ENCODE peak calls at places on chromosomes 12 and 14, in ten cellular contexts. I is HL-60; C is mammary epithelial cell; S is tibial artery; H is CD8-positive, alpha-beta memory T cell; L is colonic mucosa; U is AG04450; P is dorsolateral prefrontal cortex; G is uterus; K is lung. M is an unnamed sample.

GRCh38 chr12:49059385-49060232 is 985 bp downstream of the KMT2D start:
- DNase-seq in I (no peak), C (peak), K (no peak), L (peak), U (no peak), S (no peak), P (no peak), H (no peak), G (no peak), M (no peak)

GRCh38 chr12:54300267-54300731 is 516 bp downstream of the NFE2 start:
- DNase-seq in S (no peak), G (no peak), K (no peak), L (no peak), C (no peak), P (no peak), U (no peak), I (no peak), H (no peak), M (no peak)

GRCh38 chr12:70487440-70487839 is 121.3 kb downstream of the KCNMB4 start:
- DNase-seq in P (no peak), L (no peak), I (no peak), C (no peak), G (no peak), S (no peak), U (no peak), K (no peak), H (no peak), M (no peak)

GRCh38 chr14:72518809-72519377 is 375.0 kb downstream of the DPF3 start:
- DNase-seq in G (no peak), C (no peak), P (no peak), S (no peak), U (no peak), I (no peak), K (no peak), L (no peak), H (no peak), M (no peak)

GRCh38 chr12:9760699-9761406 is at the start of gene CD69:
- DNase-seq in C (peak), L (peak), G (no peak), I (no peak), P (no peak), K (no peak), H (peak), U (no peak), S (no peak), M (no peak)

GRCh38 chr12:103800252-103800771 is 40.7 kb downstream of the NT5DC3 start:
- DNase-seq in I (no peak), K (peak), C (peak), H (no peak), L (peak), S (peak), P (peak), G (peak), U (peak), M (peak)

GRCh38 chr14:34452258-34452822 is 9.7 kb downstream of the SPTSSA start:
- DNase-seq in K (no peak), S (no peak), I (no peak), P (no peak), U (no peak), C (no peak), H (no peak), G (no peak), L (no peak), M (no peak)

GRCh38 chr12:84756961-84757360 is 155.6 kb downstream of the SLC6A15 start:
- DNase-seq in U (peak), P (no peak), H (no peak), I (no peak), C (peak), G (no peak), K (no peak), L (no peak), S (no peak), M (no peak)

GRCh38 chr12:109052097-109052414 is 320 bp upstream of the USP30 start:
- DNase-seq in I (no peak), K (no peak), C (no peak), U (no peak), H (no peak), G (no peak), L (no peak), P (no peak), S (no peak), M (no peak)

GRCh38 chr12:109056891-109057290 is 4.5 kb downstream of the USP30 start:
- DNase-seq in I (no peak), S (no peak), P (no peak), H (no peak), K (no peak), G (no peak), C (no peak), U (no peak), L (no peak), M (no peak)

GRCh38 chr12:109052415-109053323 is at the start of gene USP30:
- DNase-seq in U (peak), I (peak), S (peak), P (peak), L (peak), C (peak), H (peak), K (peak), G (peak), M (peak)

GRCh38 chr12:109054520-109054919 is 2.1 kb downstream of the USP30 start:
- DNase-seq in G (no peak), L (no peak), C (no peak), K (no peak), H (no peak), I (no peak), U (no peak), S (no peak), P (no peak), M (no peak)

DNA sequence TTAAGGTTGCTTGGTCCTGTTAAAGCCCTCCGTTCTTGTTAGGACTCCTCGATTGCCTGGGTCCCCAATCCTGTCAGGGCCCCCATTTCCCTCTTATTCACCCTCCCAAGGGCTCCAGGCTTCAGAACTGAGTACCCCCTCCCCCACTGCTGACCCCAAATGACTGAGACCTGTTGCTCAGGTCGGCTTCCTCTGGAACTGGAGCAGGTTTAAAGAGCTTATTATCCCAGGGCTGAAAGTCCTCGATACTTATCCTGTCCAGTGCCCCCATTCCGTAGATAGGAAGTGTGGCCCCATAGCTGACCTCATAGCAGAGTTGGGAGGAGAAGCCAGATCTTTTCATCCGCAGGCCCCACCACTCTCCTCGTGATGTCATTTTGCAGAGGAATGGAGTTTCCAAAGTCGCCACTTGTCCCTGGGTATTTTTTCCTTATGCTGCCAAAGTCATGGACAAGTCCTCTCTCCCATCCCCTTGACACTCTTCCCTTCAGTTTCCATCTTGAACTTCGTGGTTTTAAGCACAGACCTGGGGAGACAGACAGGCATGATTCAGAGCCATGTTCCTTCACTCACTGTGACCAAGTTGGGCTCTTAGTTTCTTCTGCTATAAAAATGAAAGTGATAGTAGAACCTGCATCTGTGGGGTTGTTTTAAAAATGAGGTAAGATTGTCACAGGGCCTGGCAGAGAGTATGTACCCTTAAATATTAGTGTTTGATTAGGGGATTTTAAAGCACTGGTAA is 1.2 kb downstream of the USP30 start:
- DNase-seq in S (no peak), I (no peak), G (no peak), L (peak), P (no peak), U (no peak), K (no peak), C (peak), H (no peak), M (no peak)
- H3K27ac ChIP-seq in S (peak), I (peak), G (no peak), L (peak), P (peak), U (peak), K (peak), C (peak), H (peak), M (peak)

GRCh38 chr12:105227879-105228278 is 8.1 kb downstream of the APPL2 start:
- DNase-seq in C (no peak), S (no peak), G (no peak), I (no peak), K (no peak), H (no peak), P (no peak), U (no peak), L (no peak), M (no peak)

GRCh38 chr12:105226219-105226618 is 9.8 kb downstream of the APPL2 start:
- DNase-seq in G (peak), C (no peak), H (no peak), K (no peak), U (peak), S (peak), L (peak), I (no peak), P (peak), M (peak)

GRCh38 chr12:105229446-105229845 is 6.5 kb downstream of the APPL2 start:
- DNase-seq in P (no peak), U (no peak), L (peak), K (no peak), S (no peak), H (no peak), I (no peak), G (no peak), C (no peak), M (no peak)

GRCh38 chr12:105228966-105229365 is 7.0 kb downstream of the APPL2 start:
- DNase-seq in S (no peak), H (no peak), C (no peak), P (no peak), I (no peak), K (no peak), U (no peak), G (no peak), L (no peak), M (no peak)

DNA sequence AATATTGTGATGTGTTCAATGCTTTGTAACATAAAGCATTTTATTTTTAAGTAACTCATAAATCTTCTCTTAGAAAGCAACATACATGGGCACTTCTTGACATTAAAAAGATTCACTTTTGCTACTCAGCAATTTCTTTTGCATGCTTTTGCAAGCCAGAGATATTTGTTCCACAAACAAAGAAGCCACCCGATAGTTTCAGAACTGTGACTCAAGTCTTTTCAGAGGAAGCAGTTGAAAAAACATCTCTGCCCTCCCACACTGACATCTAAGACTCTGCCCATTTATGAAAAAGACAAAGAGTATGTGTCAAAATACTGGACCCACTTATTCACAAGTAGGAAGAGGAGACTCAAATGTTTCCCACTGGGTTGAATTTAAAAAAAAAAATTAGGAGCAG is 7.5 kb downstream of the APPL2 start:
- DNase-seq in H (no peak), P (no peak), S (no peak), U (no peak), K (no peak), G (no peak), I (no peak), L (no peak), C (peak), M (no peak)
- H3K27ac ChIP-seq in H (no peak), P (peak), S (peak), U (no peak), K (no peak), G (no peak), I (no peak), L (peak), C (no peak), M (no peak)

DNA sequence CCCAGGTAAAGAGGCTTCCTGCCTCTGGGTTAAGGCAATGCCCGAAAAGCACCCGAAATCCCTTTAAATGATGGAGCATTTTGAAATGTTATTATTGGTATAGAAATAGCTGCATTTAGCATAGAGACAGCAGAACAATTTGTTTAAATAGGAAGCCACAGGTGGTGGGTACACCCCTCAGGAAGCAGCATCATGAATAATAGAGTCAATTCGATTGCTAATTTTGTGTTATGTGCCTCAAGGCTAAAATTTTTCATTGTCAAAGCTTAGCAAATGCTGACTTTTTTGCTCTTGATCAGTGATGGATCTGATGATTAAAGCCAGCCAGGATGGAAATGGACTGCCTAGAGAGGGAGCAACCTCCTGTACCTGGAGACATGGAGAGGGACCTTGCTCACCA is 4.4 kb upstream of the KRT8 start:
- DNase-seq in P (no peak), U (no peak), H (no peak), S (no peak), L (no peak), I (no peak), G (no peak), C (no peak), K (no peak), M (no peak)
- H3K27ac ChIP-seq in P (no peak), U (no peak), H (no peak), S (no peak), L (no peak), I (no peak), G (no peak), C (peak), K (no peak), M (no peak)

GRCh38 chr12:47085815-47086252 is 6.1 kb upstream of the AMIGO2 start:
- DNase-seq in C (peak), I (no peak), S (no peak), K (no peak), P (no peak), U (no peak), L (no peak), H (peak), G (no peak), M (no peak)
- H3K27ac ChIP-seq in C (peak), I (no peak), S (peak), K (no peak), P (no peak), U (no peak), L (no peak), H (no peak), G (no peak), M (no peak)

DNA sequence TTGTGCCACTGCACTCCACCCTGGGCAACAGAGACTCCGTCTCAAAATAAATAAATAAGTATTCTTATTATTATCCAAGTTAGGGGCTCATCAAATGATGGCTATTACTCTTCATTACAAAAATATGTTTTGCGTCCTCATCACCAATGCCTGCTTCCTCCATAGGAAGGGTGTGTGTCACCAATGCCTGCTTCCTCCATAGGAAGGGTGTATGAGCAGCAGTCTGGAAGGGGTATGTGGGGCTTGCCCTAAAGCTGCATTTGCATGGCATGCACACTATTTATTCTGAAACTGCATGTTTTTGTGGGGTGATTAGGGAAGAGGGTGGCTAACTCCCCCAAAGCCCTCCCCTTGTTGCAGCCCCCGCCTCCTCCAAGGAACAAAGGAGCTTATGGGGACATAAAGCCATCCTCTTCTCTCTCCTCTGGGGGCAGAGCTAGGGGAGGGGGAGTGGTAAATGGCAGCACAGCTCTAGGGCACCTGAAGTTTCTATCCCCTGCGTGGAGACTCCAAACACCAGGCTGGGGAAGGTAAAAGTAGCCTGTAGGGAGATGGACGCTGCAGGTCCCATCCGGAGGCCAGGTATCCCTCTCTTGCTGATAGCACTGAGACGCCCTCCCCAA is 1.3 kb downstream of the CAMKK2 start:
- DNase-seq in I (no peak), P (no peak), K (no peak), L (no peak), H (no peak), U (no peak), S (no peak), G (no peak), C (no peak), M (no peak)
- H3K27ac ChIP-seq in I (peak), P (peak), K (peak), L (no peak), H (peak), U (no peak), S (peak), G (peak), C (no peak), M (peak)

GRCh38 chr14:69260979-69261605 is 1.1 kb downstream of the GALNT16 start:
- DNase-seq in S (no peak), H (no peak), G (no peak), I (no peak), L (peak), P (no peak), U (no peak), C (no peak), K (no peak), M (no peak)
- H3K27ac ChIP-seq in S (peak), H (no peak), G (peak), I (no peak), L (no peak), P (no peak), U (no peak), C (no peak), K (no peak), M (no peak)

GRCh38 chr14:74898694-74899093 is 17.0 kb downstream of the DLST start:
- DNase-seq in C (no peak), L (no peak), U (no peak), P (no peak), H (no peak), I (no peak), S (no peak), K (no peak), G (no peak), M (no peak)
- H3K27ac ChIP-seq in C (no peak), L (no peak), U (no peak), P (no peak), H (no peak), I (no peak), S (no peak), K (no peak), G (no peak), M (no peak)

GRCh38 chr12:109111775-109112491 is 4.5 kb upstream of the ACACB start:
- DNase-seq in P (peak), C (peak), L (peak), G (peak), U (no peak), I (no peak), K (peak), S (peak), H (peak), M (peak)
- H3K27ac ChIP-seq in P (peak), C (peak), L (peak), G (peak), U (peak), I (no peak), K (peak), S (peak), H (peak), M (peak)